ENCODE peak calls at places on chromosomes 11 and 22, in four cellular contexts. One of them, this sample, is unnamed.

GRCh38 chr22:49717322-49717919 is 110.3 kb downstream of the BRD1 start:
- DNase-seq in HepG2: no peak
- DNase-seq in GM12878: no peak
- DNase-seq in H1: no peak
- DNase-seq in this sample: no peak

GRCh38 chr11:36333897-36334296 is 37.8 kb downstream of the PRR5L start:
- DNase-seq in HepG2: no peak
- DNase-seq in GM12878: no peak
- DNase-seq in H1: no peak
- DNase-seq in this sample: peak

GRCh38 chr11:45347343-45347742 is 61.2 kb upstream of the SYT13 start:
- DNase-seq in HepG2: no peak
- DNase-seq in GM12878: no peak
- DNase-seq in H1: peak
- DNase-seq in this sample: no peak

GRCh38 chr11:1853376-1854131 is 670 bp downstream of the LSP1 start:
- DNase-seq in HepG2: no peak
- DNase-seq in GM12878: no peak
- DNase-seq in H1: no peak
- DNase-seq in this sample: no peak

GRCh38 chr11:22807391-22807790 is 22.2 kb downstream of the SVIP start:
- DNase-seq in HepG2: no peak
- DNase-seq in GM12878: no peak
- DNase-seq in H1: no peak
- DNase-seq in this sample: no peak

GRCh38 chr11:32487270-32487669 is 51.9 kb upstream of the WT1 start:
- DNase-seq in HepG2: no peak
- DNase-seq in GM12878: no peak
- DNase-seq in H1: no peak
- DNase-seq in this sample: peak

GRCh38 chr22:17318817-17319216 is 50.4 kb upstream of the CECR2 start:
- DNase-seq in HepG2: no peak
- DNase-seq in GM12878: no peak
- DNase-seq in H1: no peak
- DNase-seq in this sample: no peak

GRCh38 chr22:21951931-21952465 is 650 bp downstream of the PPM1F start:
- DNase-seq in HepG2: no peak
- DNase-seq in GM12878: no peak
- DNase-seq in H1: peak
- DNase-seq in this sample: peak

GRCh38 chr11:35343033-35343598 is 76.2 kb downstream of the SLC1A2 start:
- DNase-seq in HepG2: no peak
- DNase-seq in GM12878: no peak
- DNase-seq in H1: no peak
- DNase-seq in this sample: no peak

GRCh38 chr22:44824271-44824670 is 71.9 kb downstream of the ARHGAP8 start:
- DNase-seq in HepG2: no peak
- DNase-seq in GM12878: no peak
- DNase-seq in H1: no peak
- DNase-seq in this sample: no peak

GRCh38 chr22:49079743-49080500 is 747.8 kb downstream of the BRD1 start:
- DNase-seq in HepG2: no peak
- DNase-seq in GM12878: no peak
- DNase-seq in H1: no peak
- DNase-seq in this sample: no peak

GRCh38 chr11:44030276-44030932 is 17.4 kb upstream of the ACCSL start:
- DNase-seq in HepG2: no peak
- DNase-seq in GM12878: no peak
- DNase-seq in H1: peak
- DNase-seq in this sample: no peak

GRCh38 chr11:9601041-9601875 is 27.8 kb downstream of the WEE1 start:
- DNase-seq in HepG2: no peak
- DNase-seq in GM12878: peak
- DNase-seq in H1: peak
- DNase-seq in this sample: no peak

GRCh38 chr11:11036185-11037161 is 178.6 kb upstream of the ZBED5 start:
- DNase-seq in HepG2: peak
- DNase-seq in GM12878: no peak
- DNase-seq in H1: no peak
- DNase-seq in this sample: peak

GRCh38 chr22:45948081-45948648 is 28.8 kb downstream of the WNT7B start:
- DNase-seq in HepG2: no peak
- DNase-seq in GM12878: no peak
- DNase-seq in H1: no peak
- DNase-seq in this sample: peak

GRCh38 chr11:89420981-89421380 is 70.2 kb downstream of the NOX4 start:
- DNase-seq in HepG2: no peak
- DNase-seq in GM12878: no peak
- DNase-seq in H1: no peak
- DNase-seq in this sample: no peak

GRCh38 chr11:65112551-65113360 is 1.1 kb downstream of the TM7SF2 start:
- DNase-seq in HepG2: peak
- DNase-seq in GM12878: no peak
- DNase-seq in H1: peak
- DNase-seq in this sample: peak

GRCh38 chr22:50299724-50300619 is 7.5 kb downstream of the PLXNB2 start:
- DNase-seq in HepG2: no peak
- DNase-seq in GM12878: no peak
- DNase-seq in H1: peak
- DNase-seq in this sample: no peak

GRCh38 chr11:2679011-2679676 is 20.6 kb downstream of the KCNQ1OT1 start:
- DNase-seq in HepG2: no peak
- DNase-seq in GM12878: no peak
- DNase-seq in H1: no peak
- DNase-seq in this sample: no peak

GRCh38 chr11:27485930-27486773 is 13.6 kb upstream of the LGR4 start:
- DNase-seq in HepG2: peak
- DNase-seq in GM12878: no peak
- DNase-seq in H1: no peak
- DNase-seq in this sample: peak

GRCh38 chr11:102268083-102268984 is 49.0 kb upstream of the BIRC3 start:
- DNase-seq in HepG2: peak
- DNase-seq in GM12878: peak
- DNase-seq in H1: peak
- DNase-seq in this sample: peak

GRCh38 chr22:39292561-39293074 is 26.8 kb downstream of the RPL3 start:
- DNase-seq in HepG2: peak
- DNase-seq in GM12878: no peak
- DNase-seq in H1: no peak
- DNase-seq in this sample: no peak

GRCh38 chr11:82701847-82702520 is 31.7 kb downstream of the FAM181B start:
- DNase-seq in HepG2: peak
- DNase-seq in GM12878: no peak
- DNase-seq in H1: peak
- DNase-seq in this sample: peak

GRCh38 chr11:11521306-11522002 is 100.4 kb downstream of the GALNT18 start:
- DNase-seq in HepG2: no peak
- DNase-seq in GM12878: no peak
- DNase-seq in H1: no peak
- DNase-seq in this sample: no peak

GRCh38 chr22:40620464-40621046 is 16.0 kb downstream of the MRTFA start:
- DNase-seq in HepG2: no peak
- DNase-seq in GM12878: no peak
- DNase-seq in H1: no peak
- DNase-seq in this sample: no peak

GRCh38 chr11:92246637-92247036 is 22.0 kb downstream of the FAT3 start:
- DNase-seq in HepG2: no peak
- DNase-seq in GM12878: no peak
- DNase-seq in H1: no peak
- DNase-seq in this sample: no peak

GRCh38 chr11:134120143-134120850 is 51.4 kb downstream of the JAM3 start:
- DNase-seq in HepG2: no peak
- DNase-seq in GM12878: no peak
- DNase-seq in H1: no peak
- DNase-seq in this sample: no peak

GRCh38 chr11:76550781-76551180 is 106.0 kb downstream of the EMSY start:
- DNase-seq in HepG2: no peak
- DNase-seq in GM12878: no peak
- DNase-seq in H1: no peak
- DNase-seq in this sample: no peak

GRCh38 chr11:96481204-96481603 is 91.4 kb downstream of the JRKL start:
- DNase-seq in HepG2: no peak
- DNase-seq in GM12878: no peak
- DNase-seq in H1: no peak
- DNase-seq in this sample: no peak

GRCh38 chr11:113690619-113691569 is 15.2 kb downstream of the TMPRSS5 start:
- DNase-seq in HepG2: peak
- DNase-seq in GM12878: no peak
- DNase-seq in H1: peak
- DNase-seq in this sample: peak

DNA sequence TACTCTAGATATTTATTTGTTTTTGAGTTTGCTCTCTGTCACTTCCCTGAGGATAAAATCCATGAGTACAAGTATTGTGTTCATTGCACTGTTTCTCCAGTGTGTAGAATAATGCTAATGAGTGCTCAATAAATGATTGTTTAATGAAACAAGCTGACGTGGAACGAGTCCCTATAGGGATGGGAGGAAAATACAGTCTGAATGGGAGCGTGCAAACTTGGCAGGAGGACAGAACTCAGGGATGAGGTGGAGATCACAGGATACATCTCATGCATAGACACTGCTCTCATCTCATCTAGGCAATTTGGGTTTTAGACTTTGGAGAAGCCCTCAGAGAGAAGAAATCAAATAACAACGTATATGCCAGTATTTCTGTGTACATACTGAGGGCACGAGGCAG is 58.4 kb upstream of the ZC3H12C start:
- DNase-seq in HepG2: no peak
- DNase-seq in GM12878: no peak
- DNase-seq in H1: no peak
- DNase-seq in this sample: no peak
- TF ChIP-seq TAF1 in HepG2: no peak
- TF ChIP-seq TAF1 in GM12878: no peak
- TF ChIP-seq TAF1 in H1: no peak
- TF ChIP-seq TAF1 in this sample: no peak

GRCh38 chr11:123628936-123629683 is 25.3 kb downstream of the SCN3B start:
- DNase-seq in HepG2: no peak
- DNase-seq in GM12878: no peak
- DNase-seq in H1: no peak
- DNase-seq in this sample: peak
- TF ChIP-seq RAD21 in HepG2: no peak
- TF ChIP-seq RAD21 in GM12878: no peak
- TF ChIP-seq RAD21 in H1: no peak
- TF ChIP-seq RAD21 in this sample: peak

DNA sequence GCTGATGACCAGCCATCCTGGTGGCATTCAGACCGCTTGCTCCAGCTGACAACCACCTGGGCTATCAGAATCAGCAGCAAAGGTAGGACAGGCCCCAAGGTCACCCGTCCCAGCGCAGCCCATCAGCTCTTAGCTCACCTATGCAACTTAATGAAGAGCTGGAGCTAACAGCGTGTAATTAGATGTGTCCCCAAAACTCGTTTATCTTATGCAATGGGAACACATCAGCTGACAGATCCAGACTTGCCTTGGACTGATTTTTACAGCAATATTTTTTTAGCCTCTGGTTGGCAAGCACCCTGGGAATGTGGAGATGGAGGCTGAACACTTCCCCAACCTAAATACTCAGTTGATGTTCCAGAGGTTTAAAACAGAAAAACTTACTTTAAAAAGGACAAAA is 76.0 kb downstream of the PACSIN2 start:
- DNase-seq in HepG2: no peak
- DNase-seq in GM12878: no peak
- DNase-seq in H1: no peak
- DNase-seq in this sample: no peak
- TF ChIP-seq TAF1 in HepG2: no peak
- TF ChIP-seq TAF1 in GM12878: no peak
- TF ChIP-seq TAF1 in H1: no peak
- TF ChIP-seq TAF1 in this sample: no peak

DNA sequence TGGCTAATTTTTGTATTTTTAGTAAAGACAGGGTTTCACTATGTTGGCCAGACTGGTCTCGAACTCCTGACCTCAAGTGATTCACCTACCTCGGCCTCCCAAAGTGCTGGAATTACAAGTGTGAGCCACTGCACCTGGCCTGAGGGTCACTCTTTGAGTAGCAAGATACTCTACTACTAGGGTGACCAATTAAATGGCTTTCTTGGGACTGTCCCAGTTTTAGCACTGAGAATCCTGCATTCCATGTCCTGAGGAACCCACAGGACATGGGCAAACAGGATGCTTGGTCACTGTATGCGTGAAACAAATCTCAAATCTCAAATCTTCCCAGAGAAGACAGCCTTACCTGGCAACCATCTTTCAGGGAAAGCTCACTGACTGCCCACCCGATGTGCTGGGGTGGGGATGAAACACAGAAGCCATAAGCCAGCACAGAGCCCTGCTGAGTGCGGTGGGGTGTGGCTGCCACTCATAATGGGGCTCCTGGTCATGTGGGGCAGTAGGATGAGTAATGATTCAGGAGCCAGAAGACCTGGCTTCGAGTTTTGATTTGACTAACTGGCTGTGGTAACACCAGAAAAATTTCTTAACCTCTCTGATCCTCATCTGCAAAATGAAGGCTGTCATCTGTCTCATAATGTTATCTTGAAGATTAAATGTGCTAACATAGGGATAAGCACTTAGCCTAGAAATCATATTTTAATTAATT is 11.5 kb downstream of the CLMP start:
- DNase-seq in HepG2: no peak
- DNase-seq in GM12878: no peak
- DNase-seq in H1: no peak
- DNase-seq in this sample: no peak
- TF ChIP-seq RAD21 in HepG2: no peak
- TF ChIP-seq RAD21 in GM12878: no peak
- TF ChIP-seq RAD21 in H1: no peak
- TF ChIP-seq RAD21 in this sample: no peak